ENCODE peak calls at places on chromosomes 13 and 19, in eight cellular contexts. F is psoas muscle; M is CD8-positive, alpha-beta T cell; K is ovary; V is stomach; R is fibroblast of lung; G is gastrocnemius medialis; O is IMR-90. H is an unnamed sample.

GRCh38 chr19:11286312-11286974 is 9.5 kb upstream of the TSPAN16 start:
- DNase-seq in F (no peak), M (no peak), K (no peak), V (no peak), R (peak), G (no peak), O (peak), H (no peak)

GRCh38 chr19:18850560-18851375 is 19.0 kb downstream of the UPF1 start:
- DNase-seq in F (no peak), M (no peak), K (no peak), V (no peak), R (no peak), G (no peak), O (no peak), H (no peak)

GRCh38 chr13:46736568-46736967 is 60.4 kb downstream of the ESD start:
- DNase-seq in F (no peak), M (no peak), K (no peak), V (no peak), R (no peak), G (no peak), O (no peak), H (no peak)

GRCh38 chr13:48318714-48319457 is 15.3 kb downstream of the RB1 start:
- DNase-seq in F (peak), M (no peak), K (peak), V (no peak), R (no peak), G (no peak), O (no peak), H (no peak)

GRCh38 chr19:18225702-18226468 is at the start of gene PDE4C:
- DNase-seq in F (peak), M (no peak), K (peak), V (no peak), R (no peak), G (no peak), O (no peak), H (no peak)

GRCh38 chr13:107374038-107374437 is 806.1 kb upstream of the ARGLU1 start:
- DNase-seq in F (no peak), M (no peak), K (no peak), V (no peak), R (peak), G (no peak), O (peak), H (no peak)

GRCh38 chr13:98364648-98365047 is 187.6 kb upstream of the RNF113B start:
- DNase-seq in F (no peak), M (no peak), K (no peak), V (no peak), R (no peak), G (no peak), O (no peak), H (no peak)

GRCh38 chr19:47063874-47064273 is 15.4 kb upstream of the TMEM160 start:
- DNase-seq in F (no peak), M (no peak), K (no peak), V (no peak), R (no peak), G (no peak), O (no peak), H (no peak)

GRCh38 chr19:35347171-35347929 is at the start of gene FFAR1:
- DNase-seq in F (no peak), M (no peak), K (peak), V (peak), R (no peak), G (no peak), O (no peak), H (no peak)

GRCh38 chr19:57800696-57801095 is 14.0 kb downstream of the ZNF552 start:
- DNase-seq in F (no peak), M (no peak), K (no peak), V (no peak), R (no peak), G (no peak), O (no peak), H (no peak)

GRCh38 chr13:44068737-44069136 is 189.0 kb downstream of the LACC1 start:
- DNase-seq in F (no peak), M (no peak), K (no peak), V (no peak), R (peak), G (no peak), O (peak), H (peak)

GRCh38 chr13:29522044-29522685 is 73.3 kb downstream of the SLC7A1 start:
- DNase-seq in F (no peak), M (no peak), K (no peak), V (no peak), R (peak), G (peak), O (peak), H (no peak)

GRCh38 chr19:20928371-20928770 is 5.3 kb downstream of the ZNF85 start:
- DNase-seq in F (no peak), M (no peak), K (no peak), V (no peak), R (peak), G (no peak), O (peak), H (no peak)

GRCh38 chr13:45876781-45877180 is 25.2 kb upstream of the SIAH3 start:
- DNase-seq in F (no peak), M (no peak), K (no peak), V (no peak), R (no peak), G (no peak), O (no peak), H (no peak)

GRCh38 chr13:37068962-37069361 is 9.5 kb upstream of the SUPT20H start:
- DNase-seq in F (no peak), M (no peak), K (no peak), V (no peak), R (peak), G (no peak), O (peak), H (no peak)

GRCh38 chr19:771332-771785 is 20.4 kb downstream of the MISP start:
- DNase-seq in F (peak), M (no peak), K (no peak), V (no peak), R (peak), G (no peak), O (peak), H (no peak)

GRCh38 chr19:52258426-52258825 is 11.0 kb upstream of the ZNF766 start:
- DNase-seq in F (no peak), M (no peak), K (no peak), V (no peak), R (peak), G (no peak), O (peak), H (no peak)

GRCh38 chr19:677601-678380 is 1.6 kb downstream of the FSTL3 start:
- DNase-seq in F (peak), M (no peak), K (peak), V (no peak), R (peak), G (no peak), O (no peak), H (no peak)

GRCh38 chr19:16351133-16351809 is 26.6 kb downstream of the KLF2 start:
- DNase-seq in F (no peak), M (no peak), K (no peak), V (no peak), R (peak), G (no peak), O (peak), H (no peak)

GRCh38 chr13:34420975-34421719 is 520.9 kb upstream of the NBEA start:
- DNase-seq in F (no peak), M (no peak), K (no peak), V (no peak), R (no peak), G (no peak), O (no peak), H (no peak)
- TF ChIP-seq CTCF in F (no peak), M (no peak), K (no peak), V (no peak), R (no peak), G (no peak), O (no peak), H (peak)

GRCh38 chr19:41478875-41479756 is 36.2 kb downstream of the ERICH4 start:
- DNase-seq in F (no peak), M (no peak), K (no peak), V (no peak), R (no peak), G (no peak), O (no peak), H (no peak)

GRCh38 chr19:41480336-41480735 is 37.4 kb downstream of the ERICH4 start:
- DNase-seq in F (no peak), M (no peak), K (peak), V (no peak), R (no peak), G (no peak), O (no peak), H (no peak)

GRCh38 chr19:41476583-41476982 is 33.6 kb downstream of the ERICH4 start:
- DNase-seq in F (no peak), M (no peak), K (no peak), V (no peak), R (no peak), G (no peak), O (no peak), H (no peak)

GRCh38 chr19:41479757-41480191 is 36.8 kb downstream of the ERICH4 start:
- DNase-seq in F (no peak), M (no peak), K (peak), V (no peak), R (no peak), G (no peak), O (no peak), H (no peak)

DNA sequence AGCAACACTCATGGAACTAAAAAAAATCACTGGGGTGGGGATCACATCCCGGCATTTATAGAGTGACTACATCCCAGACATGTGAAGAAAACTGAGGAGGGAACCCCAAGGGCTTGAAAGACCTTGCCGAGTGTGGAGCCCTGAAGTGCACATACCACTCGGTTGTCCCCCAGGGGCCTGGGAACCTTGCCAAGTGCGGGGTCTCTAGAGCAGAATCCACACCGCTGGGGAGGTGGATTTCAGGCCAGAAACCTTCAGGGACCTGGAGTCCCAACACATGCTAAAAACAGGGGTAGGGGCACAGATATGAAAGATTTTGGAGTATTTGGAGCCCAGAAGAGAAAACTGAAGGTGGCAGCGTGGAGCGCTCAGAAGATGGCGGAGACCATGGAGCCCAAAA is 35.2 kb downstream of the ERICH4 start:
- DNase-seq in F (no peak), M (no peak), K (peak), V (no peak), R (no peak), G (no peak), O (no peak), H (no peak)
- H3K4me3 ChIP-seq in F (peak), M (no peak), K (no peak), V (no peak), R (no peak), G (no peak), O (no peak), H (no peak)

GRCh38 chr13:106350208-106350607 is 185.3 kb downstream of the EFNB2 start:
- DNase-seq in F (no peak), M (no peak), K (no peak), V (peak), R (no peak), G (no peak), O (no peak), H (no peak)
- TF ChIP-seq CTCF in F (no peak), M (no peak), K (no peak), V (no peak), R (no peak), G (no peak), O (no peak), H (no peak)

GRCh38 chr13:40191186-40191980 is 475.1 kb downstream of the FOXO1 start:
- DNase-seq in F (no peak), M (no peak), K (no peak), V (no peak), R (peak), G (no peak), O (no peak), H (no peak)
- H3K4me3 ChIP-seq in F (no peak), M (no peak), K (no peak), V (no peak), R (no peak), G (no peak), O (no peak), H (no peak)

DNA sequence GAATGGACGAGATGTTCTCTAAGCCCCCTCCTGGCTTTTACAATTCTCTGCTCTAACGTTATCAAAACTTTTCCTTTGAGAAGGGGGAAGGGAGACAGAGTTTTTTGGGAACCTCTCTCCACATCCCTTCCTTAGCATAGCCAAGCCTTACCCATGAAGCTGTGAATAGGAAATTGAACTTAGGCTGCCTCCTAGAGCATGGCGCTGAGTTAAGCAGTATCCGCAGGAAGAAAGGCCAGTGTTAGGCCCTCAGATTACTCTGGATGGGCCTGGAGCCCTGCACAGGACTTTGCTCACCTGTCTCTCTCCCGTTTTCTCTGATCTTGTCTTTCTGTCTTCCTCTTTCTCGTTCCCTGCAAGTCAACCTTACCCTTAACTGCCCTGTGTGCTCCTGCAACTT is 39.6 kb downstream of the CYP2B6 start:
- DNase-seq in F (no peak), M (peak), K (no peak), V (no peak), R (no peak), G (no peak), O (no peak), H (no peak)
- TF ChIP-seq CTCF in F (no peak), M (no peak), K (no peak), V (no peak), R (no peak), G (no peak), O (no peak), H (peak)

H was measured in epithelial cell of proximal tubule.